ENCODE peak calls at places on chromosomes 16 and 17, in four cellular contexts. One of them, this sample, is unnamed.

GRCh38 chr17:43449470-43450202 is 34.1 kb upstream of the DHX8 start:
- DNase-seq in HT1080: no peak
- DNase-seq in GM04504: no peak
- DNase-seq in HAP-1: no peak
- DNase-seq in this sample: no peak

GRCh38 chr17:72237223-72237622 is 116.4 kb downstream of the SOX9 start:
- DNase-seq in HT1080: no peak
- DNase-seq in GM04504: no peak
- DNase-seq in HAP-1: no peak
- DNase-seq in this sample: no peak

GRCh38 chr16:67240506-67240905 is 6.8 kb downstream of the FHOD1 start:
- DNase-seq in HT1080: peak
- DNase-seq in HAP-1: no peak
- DNase-seq in GM04504: no peak
- DNase-seq in this sample: no peak

GRCh38 chr17:8480011-8480976 is 44.6 kb downstream of the NDEL1 start:
- DNase-seq in HT1080: no peak
- DNase-seq in HAP-1: no peak
- DNase-seq in GM04504: no peak
- DNase-seq in this sample: no peak

GRCh38 chr17:77476920-77477805 is 336.4 kb downstream of the SEC14L1 start:
- DNase-seq in HAP-1: no peak
- DNase-seq in HT1080: peak
- DNase-seq in GM04504: peak
- DNase-seq in this sample: no peak

GRCh38 chr16:22053921-22054341 is 38.4 kb upstream of the VWA3A start:
- DNase-seq in GM04504: no peak
- DNase-seq in HAP-1: no peak
- DNase-seq in HT1080: no peak
- DNase-seq in this sample: no peak

GRCh38 chr17:80785477-80786178 is 206.0 kb upstream of the CHMP6 start:
- DNase-seq in HT1080: no peak
- DNase-seq in HAP-1: no peak
- DNase-seq in GM04504: no peak
- DNase-seq in this sample: no peak

GRCh38 chr17:17511971-17512858 is 16.0 kb upstream of the RASD1 start:
- DNase-seq in HT1080: peak
- DNase-seq in HAP-1: no peak
- DNase-seq in GM04504: peak
- DNase-seq in this sample: no peak

GRCh38 chr17:68785565-68786486 is 169.4 kb downstream of the ABCA8 start:
- DNase-seq in HAP-1: no peak
- DNase-seq in GM04504: no peak
- DNase-seq in HT1080: no peak
- DNase-seq in this sample: no peak

GRCh38 chr17:49574945-49575523 is 637 bp upstream of the NXPH3 start:
- DNase-seq in GM04504: no peak
- DNase-seq in HAP-1: no peak
- DNase-seq in HT1080: no peak
- DNase-seq in this sample: no peak

GRCh38 chr16:4976079-4976478 is 17.9 kb downstream of the SEC14L5 start:
- DNase-seq in HT1080: no peak
- DNase-seq in GM04504: no peak
- DNase-seq in HAP-1: no peak
- DNase-seq in this sample: no peak

GRCh38 chr17:43714338-43715149 is 44.0 kb downstream of the SOST start:
- DNase-seq in HAP-1: no peak
- DNase-seq in HT1080: peak
- DNase-seq in GM04504: no peak
- DNase-seq in this sample: no peak

This sample was measured in C1 segment of cervical spinal cord.